ENCODE peak calls at places on chromosomes 12 and 14, in ten cellular contexts. W is fibroblast of the aortic adventitia, O is psoas muscle, U is GM12865, X is A549, V is fibroblast of pulmonary artery, M is fibroblast of mammary gland, T is esophagus squamous epithelium, P is kidney, I is heart left ventricle. R is an unnamed sample.
A peak's percentile ranks its signal among the peaks of the same experiment; 100 is the strongest.

GRCh38 chr12:68292157-68292940 is 38.9 kb upstream of the IL22 start:
- DNase-seq in V (no peak), I (no peak), O (no peak), P (no peak), W (no peak), T (no peak), U (no peak), M (no peak), X (no peak), R (no peak)

GRCh38 chr12:55827806-55828205 is 1.6 kb downstream of the DNAJC14 start:
- DNase-seq in I (no peak), T (no peak), U (no peak), X (no peak), P (no peak), W (no peak), O (no peak), M (no peak), V (no peak), R (no peak)

GRCh38 chr14:79578470-79578869 is 632.8 kb downstream of the DIO2 start:
- DNase-seq in W (peak; percentile 22), I (no peak), O (no peak), P (no peak), V (no peak), T (no peak), X (no peak), M (no peak), U (no peak), R (peak; percentile 86)

GRCh38 chr14:49727171-49727570 is 34.3 kb downstream of the KLHDC1 start:
- DNase-seq in V (no peak), M (no peak), O (no peak), P (no peak), W (no peak), X (no peak), T (no peak), I (no peak), U (no peak), R (no peak)

GRCh38 chr12:110585231-110585799 is 2.2 kb upstream of the PPTC7 start:
- DNase-seq in U (no peak), M (peak; percentile 42), X (no peak), O (no peak), P (no peak), I (no peak), T (no peak), W (peak; percentile 39), V (peak; percentile 47), R (peak; percentile 17)

GRCh38 chr12:1932264-1932777 is 13.9 kb upstream of the CACNA2D4 start:
- DNase-seq in W (peak; percentile 75), I (peak; percentile 85), V (no peak), M (peak; percentile 12), O (no peak), P (no peak), X (no peak), U (peak; percentile 16), T (no peak), R (peak; percentile 37)

GRCh38 chr12:93325855-93326254 is 51.9 kb upstream of the NUDT4 start:
- DNase-seq in X (no peak), U (no peak), V (peak; percentile 17), O (no peak), P (no peak), M (peak; percentile 74), W (peak; percentile 62), I (no peak), T (no peak), R (peak; percentile 83)

GRCh38 chr12:113805201-113805600 is 160.9 kb downstream of the RBM19 start:
- DNase-seq in V (no peak), P (no peak), X (no peak), U (no peak), O (no peak), T (no peak), W (no peak), I (no peak), M (no peak), R (no peak)

DNA sequence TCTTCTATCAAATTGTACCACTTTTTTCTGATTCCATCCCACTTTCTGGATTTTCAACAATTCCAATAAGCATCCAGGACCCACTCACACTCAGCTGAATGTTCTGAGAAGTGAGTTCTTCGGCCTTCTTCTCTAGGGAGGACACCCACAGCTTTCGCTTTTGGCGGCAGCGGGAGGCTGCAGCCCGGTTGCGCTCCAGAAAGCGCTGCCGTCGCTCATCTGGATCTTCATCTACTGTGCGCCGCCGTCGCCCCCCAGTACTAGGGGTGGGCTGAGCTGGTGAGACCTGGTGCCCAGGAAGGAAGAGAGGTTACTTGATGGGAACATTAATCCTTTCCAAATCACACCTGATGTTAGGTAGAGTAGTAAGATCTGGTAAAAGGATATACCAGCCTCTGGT is 17.2 kb upstream of the NPFF start:
- DNase-seq in X (no peak), W (no peak), T (no peak), V (no peak), O (no peak), I (no peak), U (no peak), P (no peak), M (no peak), R (no peak)
- H3K4me3 ChIP-seq in X (no peak overlapping the region), W (no peak overlapping the region), T (no peak overlapping the region), V (no peak overlapping the region), O (no peak overlapping the region), I (no peak overlapping the region), U (no peak overlapping the region), P (no peak overlapping the region), M (no peak overlapping the region), R (no peak overlapping the region)

DNA sequence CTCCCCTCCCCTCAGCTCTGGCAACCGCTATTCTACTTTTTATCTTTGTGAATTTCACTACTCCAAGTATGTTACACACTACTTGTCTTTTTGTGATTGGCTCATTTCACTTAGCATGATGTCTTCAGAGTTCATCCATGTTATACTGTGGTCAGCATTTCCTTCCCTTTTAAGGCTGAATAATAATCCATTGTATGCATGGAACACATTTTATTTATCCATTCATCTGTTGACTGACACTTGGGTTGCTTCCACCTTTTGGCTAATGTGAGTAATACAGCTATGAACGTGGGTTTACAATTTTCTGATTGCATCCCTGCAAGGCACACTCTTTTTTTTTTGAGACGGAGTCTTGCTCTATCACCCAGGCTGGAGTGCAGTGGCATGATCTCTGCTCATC is 53.0 kb upstream of the FUT8 start:
- DNase-seq in W (peak; percentile 65), T (no peak), P (no peak), U (no peak), M (peak; percentile 66), X (no peak), O (no peak), I (no peak), V (peak; percentile 72), R (no peak)
- TF ChIP-seq CTCF in W (peak; percentile 12), T (no peak), P (no peak), U (no peak), M (peak; percentile 23), X (peak; percentile 14), O (no peak), I (no peak), V (peak; percentile 20), R (no peak)

GRCh38 chr12:6823161-6824084 is 1.8 kb downstream of the GPR162 start:
- DNase-seq in I (no peak), T (no peak), P (peak; percentile 52), M (no peak), V (no peak), O (no peak), X (no peak), W (no peak), U (no peak), R (no peak)

GRCh38 chr12:6824085-6824800 is 2.6 kb downstream of the GPR162 start:
- DNase-seq in U (no peak), W (no peak), T (no peak), V (no peak), P (peak; percentile 69), O (no peak), X (no peak), M (no peak), I (no peak), R (no peak)

GRCh38 chr12:6821674-6822433 is at the start of gene GPR162:
- DNase-seq in W (peak; percentile 48), I (peak; percentile 77), P (peak; percentile 90), U (no peak), T (no peak), X (peak; percentile 35), V (peak; percentile 63), M (no peak), O (peak; percentile 55), R (peak; percentile 60)

GRCh38 chr12:6821271-6821673 is 349 bp upstream of the GPR162 start:
- DNase-seq in O (peak; percentile 72), I (peak; percentile 86), X (peak; percentile 29), U (no peak), V (peak; percentile 85), T (no peak), W (peak; percentile 66), P (peak; percentile 90), M (peak; percentile 73), R (peak; percentile 67)

DNA sequence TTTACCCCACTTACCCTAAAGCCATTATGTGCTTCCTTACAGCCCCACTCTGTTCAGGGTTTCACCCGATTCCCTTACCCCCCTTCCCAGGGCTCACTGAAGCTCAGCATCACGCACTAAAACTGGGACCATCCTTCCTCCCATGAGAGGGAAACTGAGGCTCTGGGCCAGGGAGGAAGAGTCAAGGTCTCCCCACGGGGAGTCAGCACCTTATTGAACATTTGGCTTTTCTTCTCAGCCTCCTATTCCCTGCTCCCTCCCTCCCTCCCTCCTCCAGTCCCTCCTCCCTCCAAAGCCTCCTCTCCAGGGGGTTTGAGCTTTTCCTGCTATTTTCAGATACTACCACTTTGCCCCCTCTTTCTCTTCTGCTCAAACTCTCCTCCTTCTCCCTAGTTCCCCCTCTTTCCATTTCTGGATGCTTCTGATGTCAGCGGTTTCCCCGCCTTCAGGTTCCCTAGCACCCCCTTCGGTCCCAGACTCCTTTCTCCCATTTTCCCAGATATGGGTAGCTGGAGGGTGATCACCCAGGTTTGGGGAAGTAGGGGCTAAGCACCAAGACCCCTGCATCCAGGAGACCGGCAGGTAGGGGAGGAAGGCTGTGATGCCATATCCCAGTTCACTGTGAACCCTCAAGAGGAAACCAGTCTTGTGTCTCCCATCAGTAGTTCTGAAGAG is 977 bp downstream of the GPR162 start:
- DNase-seq in T (no peak), O (no peak), P (no peak), V (no peak), M (no peak), I (no peak), U (no peak), X (no peak), W (no peak), R (no peak)
- H3K4me3 ChIP-seq in T (peak overlapping the region; percentile 59), O (no peak overlapping the region), P (peak overlapping the region; percentile 32), V (no peak overlapping the region), M (no peak overlapping the region), I (peak overlapping the region; percentile 59), U (no peak overlapping the region), X (no peak overlapping the region), W (peak overlapping the region; percentile 65), R (peak overlapping the region; percentile 52)

GRCh38 chr12:40618621-40619020 is 73.6 kb upstream of the CNTN1 start:
- DNase-seq in P (no peak), T (no peak), V (no peak), X (no peak), W (peak; percentile 2), O (no peak), M (no peak), I (no peak), U (no peak), R (no peak)

GRCh38 chr12:40616383-40616900 is 75.8 kb upstream of the CNTN1 start:
- DNase-seq in M (no peak), T (no peak), U (no peak), O (no peak), I (no peak), X (no peak), P (no peak), V (no peak), W (no peak), R (no peak)

GRCh38 chr12:40620564-40621019 is 71.6 kb upstream of the CNTN1 start:
- DNase-seq in X (no peak), U (no peak), O (no peak), W (no peak), P (peak; percentile 63), T (no peak), I (no peak), M (no peak), V (no peak), R (no peak)

GRCh38 chr12:40622246-40622838 is 69.9 kb upstream of the CNTN1 start:
- DNase-seq in X (peak; percentile 35), P (peak; percentile 57), M (peak; percentile 68), W (peak; percentile 59), V (peak; percentile 56), T (no peak), O (peak; percentile 30), U (peak; percentile 71), I (no peak), R (peak; percentile 59)
- TF ChIP-seq CTCF in X (peak; percentile 94), P (peak; percentile 40), M (peak; percentile 77), W (peak; percentile 69), V (peak; percentile 71), T (peak; percentile 35), O (peak; percentile 52), U (peak; percentile 75), I (peak; percentile 64), R (peak; percentile 69)